ENCODE peak calls at places on chromosome 17, in seven cellular contexts. M, P, O, E, J, T and I are unnamed samples.
A peak's percentile ranks its signal among the peaks of the same experiment; 100 is the strongest.

GRCh38 chr17:71792966-71793365 is 327.9 kb upstream of the SOX9 start:
- DNase-seq in M (no peak), P (no peak), O (no peak), E (peak; percentile 95), J (no peak), T (no peak), I (no peak)

GRCh38 chr17:58313815-58314705 is 14.5 kb downstream of the TSPOAP1 start:
- DNase-seq in M (no peak), P (no peak), O (no peak), E (no peak), J (no peak), T (no peak), I (no peak)

GRCh38 chr17:962650-963049 is 16.9 kb downstream of the NXN start:
- DNase-seq in M (no peak), P (no peak), O (no peak), E (no peak), J (no peak), T (no peak), I (no peak)

GRCh38 chr17:16439303-16439791 is 24.0 kb downstream of the TRPV2 start:
- DNase-seq in M (no peak), P (no peak), O (no peak), E (no peak), J (peak; percentile 51), T (no peak), I (no peak)

GRCh38 chr17:73840829-73841228 is 196.6 kb upstream of the SDK2 start:
- DNase-seq in M (no peak), P (no peak), O (no peak), E (no peak), J (no peak), T (no peak), I (no peak)

GRCh38 chr17:33328129-33328528 is 35.0 kb upstream of the ASIC2 start:
- DNase-seq in M (no peak), P (no peak), O (no peak), E (peak; percentile 10), J (no peak), T (no peak), I (no peak)

GRCh38 chr17:59859444-59860025 is 33.2 kb downstream of the TUBD1 start:
- DNase-seq in M (no peak), P (no peak), O (no peak), E (peak; percentile 85), J (no peak), T (peak; percentile 76), I (no peak)

GRCh38 chr17:21602176-21602575 is 90.1 kb upstream of the KCNJ18 start:
- DNase-seq in M (no peak), P (no peak), O (no peak), E (no peak), J (no peak), T (no peak), I (no peak)

GRCh38 chr17:60231234-60231633 is 81.5 kb downstream of the CA4 start:
- DNase-seq in M (no peak), P (no peak), O (peak; percentile 41), E (peak; percentile 61), J (no peak), T (peak; percentile 45), I (no peak)

GRCh38 chr17:62767997-62768396 is 40.1 kb downstream of the MARCHF10 start:
- DNase-seq in M (no peak), P (no peak), O (no peak), E (no peak), J (no peak), T (no peak), I (no peak)

GRCh38 chr17:58224315-58224714 is 5.3 kb upstream of the MKS1 start:
- DNase-seq in M (no peak), P (no peak), O (peak; percentile 47), E (peak; percentile 92), J (no peak), T (peak; percentile 4), I (no peak)

GRCh38 chr17:79338589-79338988 is 264.0 kb downstream of the ENGASE start:
- DNase-seq in M (no peak), P (no peak), O (peak; percentile 32), E (peak; percentile 44), J (no peak), T (no peak), I (no peak)

GRCh38 chr17:30212750-30213149 is 22.7 kb downstream of the SLC6A4 start:
- DNase-seq in M (no peak), P (no peak), O (no peak), E (no peak), J (no peak), T (no peak), I (peak; percentile 67)

GRCh38 chr17:61997649-61998048 is 67.4 kb downstream of the MED13 start:
- DNase-seq in M (no peak), P (no peak), O (no peak), E (peak; percentile 83), J (no peak), T (peak; percentile 12), I (no peak)

GRCh38 chr17:64778367-64779290 is 116.5 kb upstream of the SMURF2 start:
- DNase-seq in M (no peak), P (no peak), O (no peak), E (peak; percentile 40), J (no peak), T (no peak), I (peak; percentile 78)

GRCh38 chr17:6473128-6473767 is 29.0 kb downstream of the PIMREG start:
- DNase-seq in M (peak; percentile 83), P (peak; percentile 74), O (peak; percentile 98), E (peak; percentile 76), J (peak; percentile 56), T (peak; percentile 72), I (peak; percentile 81)

GRCh38 chr17:74235040-74235581 is 21.7 kb downstream of the TTYH2 start:
- DNase-seq in M (no peak), P (no peak), O (no peak), E (no peak), J (no peak), T (no peak), I (no peak)

GRCh38 chr17:13544292-13544691 is 57.4 kb downstream of the HS3ST3A1 start:
- DNase-seq in M (peak; percentile 59), P (no peak), O (no peak), E (peak; percentile 87), J (no peak), T (no peak), I (no peak)

DNA sequence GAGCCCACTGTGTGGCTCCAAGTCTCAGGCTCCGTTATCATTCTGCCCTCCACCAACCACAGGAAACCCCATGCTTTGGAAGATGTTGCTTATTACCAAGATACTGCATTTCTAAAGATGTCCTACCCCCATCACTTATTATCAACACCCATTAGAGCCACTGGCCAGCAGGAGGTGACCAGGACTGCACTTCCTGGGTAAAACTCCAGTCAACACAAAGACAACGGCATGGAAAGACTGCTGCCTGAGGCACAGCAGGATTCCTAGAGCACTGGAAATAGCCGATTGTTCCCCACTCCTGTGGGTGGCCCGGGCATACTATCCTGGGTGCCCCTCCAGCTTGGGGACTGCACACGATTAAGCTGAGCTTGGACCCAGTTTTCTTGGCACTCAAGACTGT is 133.7 kb downstream of the AATF start:
- DNase-seq in M (no peak), P (no peak), O (no peak), E (no peak), J (no peak), T (no peak), I (no peak)
- TF ChIP-seq CTCF in M (no peak), P (no peak), O (no peak), E (no peak), J (no peak), T (no peak), I (no peak)

GRCh38 chr17:47205419-47205963 is 3.7 kb upstream of the MYL4 start:
- DNase-seq in M (peak; percentile 80), P (peak; percentile 72), O (no peak), E (no peak), J (peak; percentile 74), T (no peak), I (no peak)
- H3K4me3 ChIP-seq in M (no peak overlapping the region), P (peak overlapping the region; percentile 46), O (no peak overlapping the region), E (no peak overlapping the region), J (peak overlapping the region; percentile 18), T (no peak overlapping the region), I (no peak overlapping the region)

GRCh38 chr17:17748604-17749003 is 67.3 kb downstream of the RAI1 start:
- DNase-seq in M (no peak), P (no peak), O (no peak), E (no peak), J (no peak), T (no peak), I (no peak)

GRCh38 chr17:17749921-17750320 is 68.7 kb downstream of the RAI1 start:
- DNase-seq in M (peak; percentile 62), P (no peak), O (peak; percentile 81), E (peak; percentile 42), J (peak; percentile 63), T (peak; percentile 65), I (no peak)

GRCh38 chr17:17749025-17749772 is 67.9 kb downstream of the RAI1 start:
- DNase-seq in M (no peak), P (no peak), O (no peak), E (no peak), J (no peak), T (no peak), I (no peak)

GRCh38 chr17:17745476-17746455 is 64.5 kb downstream of the RAI1 start:
- DNase-seq in M (no peak), P (no peak), O (no peak), E (no peak), J (no peak), T (no peak), I (no peak)

DNA sequence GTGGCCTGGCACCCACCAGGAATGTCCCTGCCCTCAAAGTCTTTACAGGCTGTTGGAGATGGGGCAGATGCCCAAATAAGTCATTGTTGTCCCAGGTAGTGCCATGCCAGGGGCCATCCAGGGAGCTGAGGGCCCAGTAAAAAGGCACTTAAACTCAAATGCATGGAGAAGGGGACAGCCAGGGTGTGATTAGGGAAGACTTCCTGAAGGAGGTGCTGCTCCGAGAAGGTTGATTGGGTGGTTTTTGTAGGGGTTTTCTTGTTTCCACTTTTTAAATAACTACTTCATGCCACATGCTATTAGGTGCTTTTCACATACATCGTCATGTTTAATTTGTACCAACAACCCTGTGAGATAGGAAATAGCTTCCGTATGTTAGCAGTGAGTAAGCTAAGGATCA is 66.9 kb downstream of the RAI1 start:
- DNase-seq in M (no peak), P (no peak), O (no peak), E (no peak), J (no peak), T (no peak), I (no peak)
- TF ChIP-seq CTCF in M (no peak), P (no peak), O (peak; percentile 27), E (peak; percentile 52), J (no peak), T (no peak), I (no peak)

GRCh38 chr17:81480140-81480917 is 32.3 kb downstream of the ACTG1 start:
- DNase-seq in M (no peak), P (no peak), O (no peak), E (peak; percentile 45), J (no peak), T (no peak), I (no peak)
- H3K4me3 ChIP-seq in M (no peak overlapping the region), P (no peak overlapping the region), O (no peak overlapping the region), E (no peak overlapping the region), J (no peak overlapping the region), T (no peak overlapping the region), I (no peak overlapping the region)

GRCh38 chr17:66580178-66580577 is 254.7 kb upstream of the CACNG5 start:
- DNase-seq in M (peak; percentile 50), P (no peak), O (peak; percentile 26), E (no peak), J (no peak), T (peak; percentile 66), I (no peak)
- TF ChIP-seq CTCF in M (no peak), P (no peak), O (no peak), E (no peak), J (no peak), T (no peak), I (no peak)

GRCh38 chr17:46120078-46120477 is 73.2 kb downstream of the KANSL1 start:
- DNase-seq in M (no peak), P (no peak), O (no peak), E (no peak), J (no peak), T (no peak), I (no peak)
- H3K4me3 ChIP-seq in M (no peak overlapping the region), P (no peak overlapping the region), O (no peak overlapping the region), E (no peak overlapping the region), J (no peak overlapping the region), T (no peak overlapping the region), I (no peak overlapping the region)